ENCODE peak calls at places on chromosomes 4 and X, in six cellular contexts. C is lower lobe of right lung; S is NCI-H1930; O is left colon; Z is activated CD4-positive, alpha-beta T cell treated with anti-CD3 and anti-CD28 coated beads, Interleukin-2, amount 50 U/mL, for 48 hours; L is esophagus squamous epithelium. T is an unnamed sample.
A peak's percentile ranks its signal among the peaks of the same experiment; 100 is the strongest.

GRCh38 chrX:68463880-68464279 is 30.6 kb upstream of the OPHN1 start:
- DNase-seq in C (no peak), S (no peak), O (no peak), Z (no peak), L (no peak), T (no peak)

GRCh38 chr4:19727141-19727540 is 524.6 kb upstream of the SLIT2 start:
- DNase-seq in C (no peak), S (no peak), O (no peak), Z (no peak), L (no peak), T (no peak)

GRCh38 chrX:18890724-18891560 is 93.0 kb downstream of the PHKA2 start:
- DNase-seq in C (no peak), S (no peak), O (no peak), Z (no peak), L (no peak), T (no peak)

GRCh38 chrX:48468693-48469691 is 1.1 kb downstream of the SLC38A5 start:
- DNase-seq in C (no peak), S (no peak), O (no peak), Z (peak; percentile 50), L (no peak), T (peak; percentile 31)

GRCh38 chr4:69874507-69874906 is 14.6 kb upstream of the SULT1E1 start:
- DNase-seq in C (no peak), S (no peak), O (no peak), Z (no peak), L (no peak), T (no peak)

GRCh38 chr4:113153529-113154101 is 104.2 kb downstream of the ANK2 start:
- DNase-seq in C (no peak), S (no peak), O (no peak), Z (no peak), L (no peak), T (no peak)

GRCh38 chr4:124903995-124904722 is 191.6 kb upstream of the ANKRD50 start:
- DNase-seq in C (no peak), S (no peak), O (no peak), Z (no peak), L (no peak), T (no peak)

GRCh38 chr4:66959207-66959606 is 586.1 kb downstream of the CENPC start:
- DNase-seq in C (no peak), S (no peak), O (no peak), Z (no peak), L (no peak), T (no peak)

GRCh38 chr4:76738081-76738931 is 159.6 kb downstream of the SOWAHB start:
- DNase-seq in C (no peak), S (no peak), O (peak; percentile 54), Z (peak; percentile 26), L (no peak), T (no peak)

GRCh38 chr4:23060776-23061175 is 368.0 kb downstream of the GBA3 start:
- DNase-seq in C (no peak), S (no peak), O (no peak), Z (no peak), L (no peak), T (no peak)

GRCh38 chr4:74618659-74619058 is 173.7 kb downstream of the AREG start:
- DNase-seq in C (no peak), S (no peak), O (no peak), Z (no peak), L (no peak), T (no peak)

GRCh38 chr4:88002786-88003185 is 4.6 kb upstream of the PKD2 start:
- DNase-seq in C (no peak), S (no peak), O (no peak), Z (no peak), L (no peak), T (no peak)

GRCh38 chr4:26346203-26346620 is 25.4 kb downstream of the RBPJ start:
- DNase-seq in C (no peak), S (no peak), O (no peak), Z (no peak), L (no peak), T (no peak)

GRCh38 chr4:27789768-27790167 is 929.1 kb downstream of the STIM2 start:
- DNase-seq in C (no peak), S (no peak), O (no peak), Z (no peak), L (no peak), T (no peak)

GRCh38 chr4:94933799-94934198 is 176.0 kb downstream of the BMPR1B start:
- DNase-seq in C (no peak), S (no peak), O (no peak), Z (no peak), L (no peak), T (no peak)

GRCh38 chr4:2799444-2799911 is 6.6 kb downstream of the SH3BP2 start:
- DNase-seq in C (peak; percentile 72), S (no peak), O (peak; percentile 39), Z (no peak), L (no peak), T (peak; percentile 25)

GRCh38 chr4:13535118-13535517 is 9.2 kb downstream of the NKX3-2 start:
- DNase-seq in C (no peak), S (no peak), O (no peak), Z (no peak), L (no peak), T (no peak)

GRCh38 chr4:17490575-17491059 is 21.3 kb downstream of the QDPR start:
- DNase-seq in C (no peak), S (no peak), O (peak; percentile 30), Z (no peak), L (no peak), T (no peak)

GRCh38 chrX:24364851-24365538 is 4.6 kb downstream of the SUPT20HL1 start:
- DNase-seq in C (no peak), S (no peak), O (no peak), Z (no peak), L (no peak), T (no peak)

GRCh38 chr4:88522702-88523324 is 763 bp downstream of the PYURF start:
- DNase-seq in C (peak; percentile 71), S (no peak), O (peak; percentile 34), Z (peak; percentile 54), L (no peak), T (peak; percentile 30)

GRCh38 chrX:110146521-110146920 is 143.6 kb downstream of the TMEM164 start:
- DNase-seq in C (no peak), S (no peak), O (no peak), Z (peak; percentile 12), L (no peak), T (peak; percentile 35)

GRCh38 chr4:89434364-89434988 is 126.9 kb upstream of the GPRIN3 start:
- DNase-seq in C (no peak), S (no peak), O (no peak), Z (no peak), L (no peak), T (no peak)

GRCh38 chr4:157043131-157043530 is 32.8 kb upstream of the GLRB start:
- DNase-seq in C (no peak), S (no peak), O (no peak), Z (no peak), L (no peak), T (no peak)

GRCh38 chrX:71181558-71181909 is 36.9 kb downstream of the NLGN3 start:
- DNase-seq in C (no peak), S (no peak), O (no peak), Z (peak; percentile 51), L (no peak), T (peak; percentile 34)